ENCODE peak calls at places on chromosomes 6 and 20, in ten cellular contexts. R is CD8-positive, alpha-beta T cell; H is HL-60; I is H1; E is astrocyte of the cerebellum; K is lower leg skin; G is omental fat pad; O is OCI-LY7; N is GM10248; S is left ventricle myocardium inferior. V is an unnamed sample.

GRCh38 chr6:30814137-30815084 is 69.9 kb upstream of the DDR1 start:
- DNase-seq in H (peak), E (no peak), I (no peak), G (peak), K (no peak), N (no peak), R (no peak), O (no peak), S (no peak), V (no peak)

GRCh38 chr6:157813757-157814455 is 9.1 kb upstream of the SNX9 start:
- DNase-seq in I (no peak), S (no peak), H (no peak), O (no peak), G (no peak), N (no peak), K (peak), E (peak), R (no peak), V (no peak)

GRCh38 chr6:13077117-13077516 is 251.2 kb downstream of the TBC1D7 start:
- DNase-seq in R (no peak), S (no peak), I (no peak), H (no peak), E (no peak), G (no peak), O (no peak), K (no peak), N (no peak), V (no peak)

GRCh38 chr20:51363378-51363777 is 179.1 kb downstream of the NFATC2 start:
- DNase-seq in S (no peak), K (no peak), R (no peak), E (no peak), I (no peak), N (no peak), G (no peak), O (no peak), H (no peak), V (no peak)

GRCh38 chr20:62350098-62350628 is 16.9 kb downstream of the LAMA5 start:
- DNase-seq in O (no peak), R (no peak), H (no peak), I (no peak), G (no peak), N (no peak), S (no peak), E (no peak), K (peak), V (no peak)

GRCh38 chr6:168219167-168219566 is 100.4 kb downstream of the DACT2 start:
- DNase-seq in I (no peak), K (no peak), O (no peak), G (peak), N (no peak), H (no peak), E (no peak), R (no peak), S (peak), V (no peak)

GRCh38 chr20:50048420-50049166 is 64.4 kb downstream of the UBE2V1 start:
- DNase-seq in R (peak), O (no peak), S (no peak), E (no peak), G (no peak), K (no peak), N (no peak), H (peak), I (no peak), V (no peak)

GRCh38 chr6:75947935-75948334 is 124.5 kb downstream of the IMPG1 start:
- DNase-seq in K (no peak), R (no peak), G (no peak), O (no peak), N (no peak), E (no peak), I (no peak), H (no peak), S (no peak), V (no peak)

GRCh38 chr6:150241751-150242150 is 98.9 kb downstream of the PPP1R14C start:
- DNase-seq in I (no peak), K (no peak), N (peak), G (no peak), O (no peak), S (no peak), E (no peak), H (no peak), R (no peak), V (no peak)

GRCh38 chr6:44010411-44011349 is 116.6 kb downstream of the MRPL14 start:
- DNase-seq in E (peak), O (no peak), S (peak), R (no peak), G (peak), N (no peak), K (no peak), I (no peak), H (peak), V (no peak)

GRCh38 chr6:113381957-113382356 is 475.2 kb upstream of the MARCKS start:
- DNase-seq in K (peak), R (no peak), N (peak), E (peak), O (peak), G (no peak), H (peak), I (no peak), S (peak), V (peak)

GRCh38 chr6:42093582-42094329 is 43.4 kb downstream of the TAF8 start:
- DNase-seq in N (no peak), H (no peak), G (no peak), K (no peak), R (no peak), O (no peak), I (peak), S (peak), E (no peak), V (no peak)

GRCh38 chr6:109477184-109477583 is 5.8 kb downstream of the ZBTB24 start:
- DNase-seq in H (no peak), O (no peak), S (no peak), G (no peak), K (no peak), R (no peak), E (no peak), I (no peak), N (no peak), V (no peak)

GRCh38 chr6:97195117-97195516 is 87.9 kb downstream of the MMS22L start:
- DNase-seq in S (no peak), H (no peak), I (no peak), K (no peak), E (no peak), O (no peak), G (no peak), N (no peak), R (no peak), V (no peak)

GRCh38 chr6:16249971-16250370 is 11.6 kb downstream of the GMPR start:
- DNase-seq in K (no peak), G (no peak), O (no peak), S (no peak), E (peak), I (no peak), R (no peak), H (no peak), N (no peak), V (no peak)

GRCh38 chr6:157982297-157982579 is 575 bp downstream of the SYNJ2 start:
- DNase-seq in R (no peak), H (peak), S (no peak), E (no peak), O (no peak), G (no peak), I (peak), N (peak), K (no peak), V (peak)

GRCh38 chr6:39084506-39084905 is 30.5 kb downstream of the SAYSD1 start:
- DNase-seq in G (no peak), O (no peak), I (no peak), S (peak), H (no peak), E (no peak), K (no peak), N (no peak), R (no peak), V (no peak)

GRCh38 chr20:38434310-38434741 is 802 bp downstream of the SNHG17 start:
- DNase-seq in O (peak), G (no peak), I (no peak), R (no peak), H (peak), K (no peak), E (no peak), S (no peak), N (no peak), V (peak)

GRCh38 chr6:13248053-13248452 is 80.3 kb downstream of the TBC1D7 start:
- DNase-seq in S (no peak), H (no peak), K (no peak), O (no peak), R (no peak), N (no peak), E (peak), I (no peak), G (no peak), V (no peak)

GRCh38 chr6:16757332-16757731 is 3.9 kb downstream of the ATXN1 start:
- DNase-seq in I (no peak), E (no peak), R (no peak), H (no peak), O (no peak), N (no peak), G (no peak), K (no peak), S (no peak), V (no peak)

GRCh38 chr6:116667620-116668019 is 946 bp downstream of the ZUP1 start:
- DNase-seq in H (peak), S (no peak), R (no peak), G (no peak), I (no peak), N (no peak), K (no peak), E (no peak), O (peak), V (no peak)

GRCh38 chr6:30399390-30400058 is 54.6 kb downstream of the RPP21 start:
- DNase-seq in R (no peak), O (no peak), H (no peak), S (no peak), N (no peak), K (no peak), E (no peak), G (no peak), I (no peak), V (no peak)

GRCh38 chr6:45477278-45477677 is 99.5 kb upstream of the SUPT3H start:
- DNase-seq in O (no peak), R (no peak), E (no peak), S (no peak), N (no peak), I (no peak), K (no peak), H (no peak), G (no peak), V (no peak)

GRCh38 chr6:35599761-35600658 is 87.3 kb upstream of the TULP1 start:
- DNase-seq in R (no peak), K (no peak), H (no peak), I (no peak), G (no peak), O (no peak), S (no peak), N (no peak), E (no peak), V (no peak)

GRCh38 chr20:40617594-40617993 is 71.4 kb downstream of the MAFB start:
- DNase-seq in I (no peak), O (no peak), G (no peak), R (no peak), K (no peak), N (no peak), S (no peak), H (no peak), E (no peak), V (no peak)

GRCh38 chr6:52183131-52183530 is 3.0 kb upstream of the IL17A start:
- DNase-seq in G (no peak), K (no peak), R (no peak), N (no peak), E (no peak), O (no peak), I (no peak), H (no peak), S (no peak), V (no peak)

GRCh38 chr6:106745824-106746610 is 116.6 kb downstream of the QRSL1 start:
- DNase-seq in O (no peak), H (no peak), N (no peak), E (no peak), S (no peak), K (no peak), R (no peak), I (no peak), G (no peak), V (no peak)

GRCh38 chr20:62567246-62568044 is 74.9 kb upstream of the SLCO4A1 start:
- DNase-seq in K (no peak), R (no peak), N (no peak), O (no peak), S (no peak), H (no peak), E (no peak), I (no peak), G (no peak), V (no peak)

GRCh38 chr6:151452750-151453427 is 963 bp upstream of the RMND1 start:
- DNase-seq in E (no peak), S (peak), G (no peak), K (peak), H (no peak), I (no peak), O (peak), R (no peak), N (no peak), V (no peak)

GRCh38 chr20:25457886-25458680 is 50.6 kb downstream of the GINS1 start:
- DNase-seq in H (no peak), R (no peak), S (no peak), E (no peak), I (no peak), G (no peak), O (no peak), K (no peak), N (no peak), V (no peak)

GRCh38 chr20:61830956-61831355 is 234.7 kb downstream of the TAF4 start:
- DNase-seq in K (no peak), I (no peak), N (no peak), R (no peak), E (no peak), S (no peak), G (no peak), H (no peak), O (no peak), V (no peak)

GRCh38 chr6:166411721-166412151 is 29.0 kb upstream of the MPC1 start:
- DNase-seq in H (no peak), O (no peak), R (peak), K (no peak), G (no peak), E (no peak), S (no peak), N (no peak), I (no peak), V (no peak)

GRCh38 chr6:52609968-52610367 is 33.1 kb upstream of the TRAM2 start:
- DNase-seq in N (no peak), I (no peak), G (no peak), K (no peak), O (no peak), E (no peak), H (no peak), R (no peak), S (no peak), V (no peak)

GRCh38 chr6:2786269-2786668 is 21.1 kb downstream of the WRNIP1 start:
- DNase-seq in S (no peak), R (no peak), H (no peak), G (no peak), O (no peak), I (no peak), K (no peak), N (no peak), E (no peak), V (no peak)

GRCh38 chr6:161101517-161101916 is 109.9 kb downstream of the MAP3K4 start:
- DNase-seq in K (no peak), O (peak), S (no peak), H (no peak), N (no peak), G (no peak), R (no peak), E (no peak), I (no peak), V (no peak)
- TF ChIP-seq CTCF in K (no peak), O (peak), S (peak), H (no peak), N (peak), G (no peak), R (no peak), E (peak), I (peak), V (no peak)

DNA sequence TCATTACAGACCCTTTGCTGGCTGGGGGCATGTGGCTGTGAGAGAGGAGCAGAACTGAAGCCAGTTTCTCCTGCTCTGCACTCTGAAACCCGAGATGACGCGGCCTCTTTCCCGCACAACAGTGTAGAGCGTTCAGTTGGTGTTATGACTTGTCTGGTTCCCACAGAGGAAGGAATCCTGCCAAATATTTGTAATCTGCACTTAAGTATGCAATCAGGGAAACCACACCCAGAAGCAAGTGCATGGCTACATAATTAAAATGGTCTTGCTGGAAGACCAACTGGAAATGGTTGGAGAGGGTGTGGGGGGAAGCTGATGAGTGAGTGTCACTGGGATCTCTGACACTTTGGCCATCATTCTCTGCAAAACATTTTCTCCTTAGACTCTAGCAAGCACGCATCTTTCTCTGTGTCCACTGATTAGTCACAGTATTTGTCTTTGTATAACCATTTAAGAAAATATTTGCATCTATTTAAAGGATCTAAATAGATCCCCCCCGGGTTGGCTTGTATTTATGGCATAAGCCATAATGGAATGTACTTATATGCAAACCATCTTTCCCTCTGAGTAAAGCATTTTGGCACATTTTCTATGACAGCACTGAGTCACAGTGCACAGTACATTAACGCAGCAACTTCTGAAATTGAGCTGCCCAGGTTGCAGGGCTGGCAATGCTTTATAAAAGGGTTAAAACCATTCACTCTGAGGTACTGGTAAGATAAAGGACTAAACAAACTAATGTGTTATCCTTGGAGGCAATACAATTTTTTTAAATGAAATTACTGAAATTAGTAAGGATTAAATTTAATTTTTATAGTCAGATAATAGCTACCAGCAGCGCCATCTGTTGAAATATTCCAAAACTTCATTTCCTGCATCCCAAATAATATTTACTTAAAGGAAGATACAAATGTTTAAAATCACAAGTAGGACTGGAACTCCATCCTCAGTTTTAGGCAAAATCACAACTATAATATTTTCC is 76.7 kb downstream of the FOXC1 start:
- DNase-seq in R (no peak), H (no peak), I (no peak), E (peak), N (no peak), S (peak), G (no peak), K (peak), O (no peak), V (no peak)
- TF ChIP-seq CTCF in R (no peak), H (no peak), I (no peak), E (peak), N (no peak), S (peak), G (no peak), K (no peak), O (peak), V (no peak)

DNA sequence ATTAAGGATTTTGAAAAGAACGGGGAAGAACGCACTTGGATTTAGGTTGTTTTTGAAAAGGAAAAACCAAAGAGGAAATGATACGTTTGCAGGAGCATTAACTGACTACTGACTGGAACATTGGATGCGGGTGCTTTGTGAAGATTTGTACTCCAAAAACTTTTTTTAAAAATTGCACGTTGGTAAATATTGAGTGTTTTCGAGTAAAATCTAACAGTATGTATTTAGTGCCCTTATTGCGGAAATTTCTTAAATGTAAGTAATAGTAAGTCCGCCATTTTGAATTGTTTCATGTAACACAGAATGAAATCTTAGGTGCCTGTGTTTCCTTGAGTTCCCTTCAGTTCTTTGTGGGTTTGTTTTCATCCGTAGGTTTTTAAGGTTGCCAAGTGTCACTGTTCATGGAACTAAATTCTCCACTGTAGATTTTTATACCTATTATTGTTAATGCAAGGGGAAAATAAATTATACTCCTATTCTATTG is 15.2 kb upstream of the LIN28B start:
- DNase-seq in N (no peak), G (no peak), R (no peak), K (no peak), H (no peak), I (no peak), S (no peak), O (no peak), E (no peak), V (no peak)
- TF ChIP-seq CTCF in N (no peak), G (no peak), R (no peak), K (no peak), H (no peak), I (no peak), S (no peak), O (no peak), E (no peak), V (no peak)

GRCh38 chr6:28587746-28588075 is 62.0 kb downstream of the GPX5 start:
- DNase-seq in R (no peak), I (no peak), S (no peak), N (no peak), H (no peak), O (no peak), G (no peak), K (no peak), E (no peak), V (no peak)

GRCh38 chr6:28586273-28586672 is 60.6 kb downstream of the GPX5 start:
- DNase-seq in I (no peak), K (no peak), S (no peak), H (no peak), E (no peak), G (no peak), N (no peak), R (no peak), O (no peak), V (no peak)

GRCh38 chr6:28583463-28583862 is 57.8 kb downstream of the GPX5 start:
- DNase-seq in O (no peak), R (no peak), G (no peak), I (no peak), S (no peak), K (no peak), E (no peak), H (no peak), N (no peak), V (no peak)

GRCh38 chr6:28587011-28587745 is 61.5 kb downstream of the GPX5 start:
- DNase-seq in I (peak), H (peak), N (peak), O (no peak), G (peak), R (peak), E (no peak), S (peak), K (no peak), V (peak)

GRCh38 chr6:28585335-28585734 is 59.7 kb downstream of the GPX5 start:
- DNase-seq in K (no peak), N (no peak), S (no peak), R (no peak), H (no peak), I (no peak), O (no peak), E (no peak), G (no peak), V (no peak)
- TF ChIP-seq CTCF in K (no peak), N (no peak), S (no peak), R (no peak), H (no peak), I (no peak), O (no peak), E (no peak), G (no peak), V (no peak)

GRCh38 chr6:142804490-142804889 is 140.5 kb downstream of the HIVEP2 start:
- DNase-seq in I (no peak), O (no peak), N (no peak), R (no peak), E (no peak), K (no peak), H (no peak), G (no peak), S (no peak), V (no peak)
- TF ChIP-seq CTCF in I (no peak), O (no peak), N (no peak), R (no peak), E (no peak), K (no peak), H (no peak), G (no peak), S (no peak), V (no peak)

GRCh38 chr6:152701081-152701862 is 3.6 kb downstream of the MYCT1 start:
- DNase-seq in S (no peak), N (no peak), K (no peak), I (no peak), G (no peak), E (no peak), O (peak), R (no peak), H (no peak), V (no peak)
- TF ChIP-seq CTCF in S (peak), N (no peak), K (no peak), I (no peak), G (no peak), E (no peak), O (peak), R (no peak), H (no peak), V (no peak)

V was measured in mucosa of descending colon.